ENCODE peak calls at places on chromosomes 3 and 15, in seven cellular contexts. One of them, this sample, is unnamed.

GRCh38 chr3:172709776-172710708 is 825 bp downstream of the NCEH1 start:
- DNase-seq in mammary epithelial cell: peak; percentile 30
- DNase-seq in PC-3: peak; percentile 36
- DNase-seq in fibroblast of lung: peak; percentile 53
- DNase-seq in neural progenitor cell: peak; percentile 52
- DNase-seq in astrocyte: peak; percentile 39
- DNase-seq in MM.1S: peak; percentile 28
- DNase-seq in this sample: peak; percentile 77

GRCh38 chr15:58473720-58474119 is 41.9 kb downstream of the LIPC start:
- DNase-seq in astrocyte: peak; percentile 96
- DNase-seq in MM.1S: no peak
- DNase-seq in neural progenitor cell: no peak
- DNase-seq in fibroblast of lung: peak; percentile 96
- DNase-seq in PC-3: peak; percentile 73
- DNase-seq in mammary epithelial cell: peak; percentile 93
- DNase-seq in this sample: peak; percentile 75

GRCh38 chr3:196216081-196216564 is at the start of gene SLC51A:
- DNase-seq in MM.1S: no peak
- DNase-seq in neural progenitor cell: no peak
- DNase-seq in mammary epithelial cell: no peak
- DNase-seq in fibroblast of lung: no peak
- DNase-seq in astrocyte: no peak
- DNase-seq in PC-3: peak; percentile 83
- DNase-seq in this sample: no peak

GRCh38 chr3:16884748-16885587 is at the start of gene PLCL2:
- DNase-seq in fibroblast of lung: peak; percentile 35
- DNase-seq in astrocyte: no peak
- DNase-seq in mammary epithelial cell: peak; percentile 9
- DNase-seq in PC-3: peak; percentile 43
- DNase-seq in neural progenitor cell: peak; percentile 76
- DNase-seq in MM.1S: peak; percentile 65
- DNase-seq in this sample: peak; percentile 72

GRCh38 chr15:84982301-84982920 is 755 bp downstream of the PDE8A start:
- DNase-seq in astrocyte: no peak
- DNase-seq in MM.1S: no peak
- DNase-seq in fibroblast of lung: peak; percentile 24
- DNase-seq in neural progenitor cell: peak; percentile 53
- DNase-seq in mammary epithelial cell: peak; percentile 18
- DNase-seq in PC-3: peak; percentile 33
- DNase-seq in this sample: peak; percentile 65

GRCh38 chr15:97521894-97522293 is 438.6 kb upstream of the ARRDC4 start:
- DNase-seq in PC-3: no peak
- DNase-seq in fibroblast of lung: peak; percentile 29
- DNase-seq in neural progenitor cell: peak; percentile 54
- DNase-seq in mammary epithelial cell: no peak
- DNase-seq in MM.1S: peak; percentile 37
- DNase-seq in astrocyte: peak; percentile 11
- DNase-seq in this sample: no peak

GRCh38 chr3:129325383-129325782 is 46.7 kb downstream of the HMCES start:
- DNase-seq in neural progenitor cell: no peak
- DNase-seq in mammary epithelial cell: no peak
- DNase-seq in MM.1S: no peak
- DNase-seq in astrocyte: no peak
- DNase-seq in fibroblast of lung: no peak
- DNase-seq in PC-3: no peak
- DNase-seq in this sample: no peak

GRCh38 chr3:52518723-52519444 is 14.8 kb downstream of the NT5DC2 start:
- DNase-seq in PC-3: no peak
- DNase-seq in fibroblast of lung: no peak
- DNase-seq in astrocyte: no peak
- DNase-seq in neural progenitor cell: no peak
- DNase-seq in MM.1S: no peak
- DNase-seq in mammary epithelial cell: no peak
- DNase-seq in this sample: peak; percentile 51

DNA sequence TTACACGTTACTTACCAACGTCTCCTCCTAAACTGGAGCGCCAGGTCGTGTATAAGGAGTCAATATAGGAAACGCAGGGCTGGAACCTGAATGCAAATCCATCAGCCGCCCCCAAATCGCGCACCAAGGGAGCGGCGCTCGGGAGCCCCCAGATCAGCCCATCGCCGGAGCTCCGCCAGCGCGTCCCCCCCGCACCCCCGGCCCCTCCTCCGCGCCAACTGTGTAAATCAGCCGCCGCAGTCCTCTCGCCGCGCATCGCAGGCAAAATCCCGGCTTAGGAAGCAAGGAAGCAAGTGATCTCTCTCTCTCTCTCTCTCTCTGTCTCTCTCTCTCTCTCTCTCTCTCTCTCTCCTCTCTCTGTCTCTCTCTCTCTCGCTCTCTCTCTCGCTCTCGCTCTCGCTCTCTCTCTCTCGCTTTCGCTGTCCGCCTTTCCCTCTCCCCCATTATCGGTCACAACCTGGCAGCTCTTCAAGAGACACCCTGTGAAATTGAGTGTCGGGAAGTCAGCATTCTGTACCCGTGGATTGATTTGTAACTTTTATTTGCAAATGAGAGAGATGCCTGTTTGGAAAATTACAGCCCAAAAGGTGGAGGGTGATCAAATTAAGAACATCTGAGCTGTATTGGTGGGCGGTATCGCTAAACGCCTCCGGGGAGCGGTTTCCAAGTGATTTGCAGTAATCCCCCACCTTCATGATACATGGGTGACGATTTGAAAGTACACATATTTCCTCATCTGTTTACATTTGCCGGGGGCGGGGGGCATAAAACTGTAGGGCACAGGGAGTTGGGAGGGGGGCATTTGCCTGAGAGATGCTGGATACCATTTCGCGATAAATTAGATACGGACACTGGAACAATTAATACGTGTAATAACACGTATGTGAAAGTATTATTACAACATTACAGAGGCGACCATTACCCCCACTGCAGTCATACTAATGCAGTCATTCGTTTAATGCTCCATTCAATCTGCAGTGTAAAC is 685 bp upstream of the SLITRK3 start:
- DNase-seq in MM.1S: no peak
- DNase-seq in fibroblast of lung: peak; percentile 6
- DNase-seq in neural progenitor cell: peak; percentile 62
- DNase-seq in PC-3: no peak
- DNase-seq in astrocyte: no peak
- DNase-seq in mammary epithelial cell: no peak
- DNase-seq in this sample: peak; percentile 16
- TF ChIP-seq EZH2 in MM.1S: no peak
- TF ChIP-seq EZH2 in fibroblast of lung: peak; percentile 26
- TF ChIP-seq EZH2 in neural progenitor cell: peak; percentile 81
- TF ChIP-seq EZH2 in PC-3: peak; percentile 32
- TF ChIP-seq EZH2 in astrocyte: peak; percentile 46
- TF ChIP-seq EZH2 in mammary epithelial cell: peak; percentile 88
- TF ChIP-seq EZH2 in this sample: peak; percentile 75

GRCh38 chr3:106305882-106306445 is 437.2 kb upstream of the CBLB start:
- DNase-seq in PC-3: no peak
- DNase-seq in mammary epithelial cell: no peak
- DNase-seq in fibroblast of lung: peak; percentile 71
- DNase-seq in MM.1S: no peak
- DNase-seq in astrocyte: peak; percentile 63
- DNase-seq in neural progenitor cell: no peak
- DNase-seq in this sample: peak; percentile 4

GRCh38 chr3:106299300-106300098 is 430.7 kb upstream of the CBLB start:
- DNase-seq in PC-3: no peak
- DNase-seq in neural progenitor cell: no peak
- DNase-seq in mammary epithelial cell: peak; percentile 12
- DNase-seq in fibroblast of lung: peak; percentile 74
- DNase-seq in astrocyte: peak; percentile 69
- DNase-seq in MM.1S: peak; percentile 59
- DNase-seq in this sample: peak; percentile 73

GRCh38 chr3:106302451-106303221 is 433.8 kb upstream of the CBLB start:
- DNase-seq in mammary epithelial cell: no peak
- DNase-seq in PC-3: no peak
- DNase-seq in MM.1S: peak; percentile 94
- DNase-seq in fibroblast of lung: no peak
- DNase-seq in neural progenitor cell: no peak
- DNase-seq in astrocyte: no peak
- DNase-seq in this sample: no peak

GRCh38 chr3:106309274-106309673 is 440.5 kb upstream of the CBLB start:
- DNase-seq in neural progenitor cell: no peak
- DNase-seq in PC-3: no peak
- DNase-seq in mammary epithelial cell: no peak
- DNase-seq in MM.1S: no peak
- DNase-seq in astrocyte: no peak
- DNase-seq in fibroblast of lung: no peak
- DNase-seq in this sample: no peak

DNA sequence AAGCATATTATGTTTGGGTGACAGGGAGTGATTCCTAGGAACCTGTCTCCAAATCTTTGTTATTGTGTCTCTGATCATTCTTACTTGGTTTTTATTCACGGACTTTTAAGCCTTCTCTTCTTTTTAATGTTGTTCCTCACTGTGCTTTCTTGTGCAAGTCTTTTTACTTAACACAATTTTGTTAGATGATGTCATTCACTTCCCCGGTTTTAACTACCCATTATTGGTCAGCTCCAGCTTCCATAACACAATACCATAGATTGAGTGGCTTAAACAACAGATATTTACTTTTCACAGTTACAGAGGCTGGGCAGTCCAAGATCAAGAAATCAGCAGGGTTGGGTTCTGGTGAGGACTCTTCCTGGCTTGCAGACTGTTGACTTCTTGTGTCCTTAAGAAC is 436.3 kb upstream of the CBLB start:
- DNase-seq in neural progenitor cell: no peak
- DNase-seq in fibroblast of lung: peak; percentile 33
- DNase-seq in PC-3: no peak
- DNase-seq in MM.1S: no peak
- DNase-seq in astrocyte: no peak
- DNase-seq in mammary epithelial cell: no peak
- DNase-seq in this sample: peak; percentile 33
- TF ChIP-seq EZH2 in neural progenitor cell: no peak
- TF ChIP-seq EZH2 in fibroblast of lung: no peak
- TF ChIP-seq EZH2 in PC-3: no peak
- TF ChIP-seq EZH2 in MM.1S: no peak
- TF ChIP-seq EZH2 in astrocyte: no peak
- TF ChIP-seq EZH2 in mammary epithelial cell: no peak
- TF ChIP-seq EZH2 in this sample: no peak

GRCh38 chr15:29910068-29910467 is 87.8 kb upstream of the TJP1 start:
- DNase-seq in PC-3: peak; percentile 55
- DNase-seq in mammary epithelial cell: no peak
- DNase-seq in astrocyte: no peak
- DNase-seq in MM.1S: no peak
- DNase-seq in fibroblast of lung: no peak
- DNase-seq in neural progenitor cell: no peak
- DNase-seq in this sample: peak; percentile 29

GRCh38 chr15:29913528-29914135 is 91.4 kb upstream of the TJP1 start:
- DNase-seq in MM.1S: no peak
- DNase-seq in mammary epithelial cell: no peak
- DNase-seq in astrocyte: peak; percentile 49
- DNase-seq in fibroblast of lung: peak; percentile 64
- DNase-seq in neural progenitor cell: no peak
- DNase-seq in PC-3: no peak
- DNase-seq in this sample: peak; percentile 81

GRCh38 chr15:29911705-29912104 is 89.4 kb upstream of the TJP1 start:
- DNase-seq in PC-3: no peak
- DNase-seq in astrocyte: no peak
- DNase-seq in fibroblast of lung: no peak
- DNase-seq in neural progenitor cell: no peak
- DNase-seq in MM.1S: no peak
- DNase-seq in mammary epithelial cell: no peak
- DNase-seq in this sample: peak; percentile 48

GRCh38 chr15:29917600-29918597 is 95.6 kb upstream of the TJP1 start:
- DNase-seq in MM.1S: no peak
- DNase-seq in neural progenitor cell: no peak
- DNase-seq in mammary epithelial cell: peak; percentile 31
- DNase-seq in PC-3: peak; percentile 84
- DNase-seq in fibroblast of lung: peak; percentile 41
- DNase-seq in astrocyte: no peak
- DNase-seq in this sample: peak; percentile 56

DNA sequence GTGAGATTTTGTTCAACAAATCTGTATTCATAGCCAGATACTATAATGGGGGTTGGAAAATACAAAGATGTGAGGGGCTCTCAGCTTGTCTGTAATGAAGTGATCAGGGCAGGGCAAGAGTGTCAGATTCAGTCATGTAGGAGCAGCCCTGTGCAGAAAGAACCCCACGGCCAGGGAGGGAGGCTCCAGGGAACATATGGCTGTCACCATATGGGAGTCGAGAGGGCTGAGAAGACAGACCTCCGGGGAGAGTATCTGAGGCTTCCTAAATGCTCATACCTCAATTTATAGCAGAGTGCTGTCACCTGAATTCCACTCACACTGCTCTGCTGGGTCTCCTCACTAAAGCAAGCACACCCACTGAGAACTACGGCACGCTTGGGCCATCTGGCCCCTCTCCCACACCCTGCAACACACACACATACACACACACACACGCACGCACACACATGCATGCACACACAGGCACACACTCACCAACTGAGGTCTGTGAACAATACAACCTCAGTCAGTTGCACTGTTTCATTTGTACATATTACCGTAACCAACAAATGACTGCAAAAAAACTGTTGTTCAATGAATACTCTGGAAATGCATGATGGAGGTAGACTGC is 92.3 kb upstream of the TJP1 start:
- DNase-seq in MM.1S: no peak
- DNase-seq in PC-3: no peak
- DNase-seq in neural progenitor cell: no peak
- DNase-seq in fibroblast of lung: no peak
- DNase-seq in astrocyte: no peak
- DNase-seq in mammary epithelial cell: no peak
- DNase-seq in this sample: no peak
- TF ChIP-seq EZH2 in MM.1S: no peak
- TF ChIP-seq EZH2 in PC-3: no peak
- TF ChIP-seq EZH2 in neural progenitor cell: no peak
- TF ChIP-seq EZH2 in fibroblast of lung: no peak
- TF ChIP-seq EZH2 in astrocyte: no peak
- TF ChIP-seq EZH2 in mammary epithelial cell: no peak
- TF ChIP-seq EZH2 in this sample: no peak

GRCh38 chr15:52784799-52785671 is 5.1 kb downstream of the ONECUT1 start:
- DNase-seq in mammary epithelial cell: no peak
- DNase-seq in neural progenitor cell: peak; percentile 69
- DNase-seq in fibroblast of lung: no peak
- DNase-seq in MM.1S: no peak
- DNase-seq in astrocyte: no peak
- DNase-seq in PC-3: no peak
- DNase-seq in this sample: no peak

GRCh38 chr15:52786436-52787122 is 3.6 kb downstream of the ONECUT1 start:
- DNase-seq in PC-3: no peak
- DNase-seq in fibroblast of lung: no peak
- DNase-seq in neural progenitor cell: peak; percentile 61
- DNase-seq in MM.1S: no peak
- DNase-seq in mammary epithelial cell: no peak
- DNase-seq in astrocyte: no peak
- DNase-seq in this sample: no peak

GRCh38 chr15:52787123-52787503 is 3.0 kb downstream of the ONECUT1 start:
- DNase-seq in neural progenitor cell: peak; percentile 46
- DNase-seq in MM.1S: no peak
- DNase-seq in PC-3: no peak
- DNase-seq in mammary epithelial cell: no peak
- DNase-seq in fibroblast of lung: no peak
- DNase-seq in astrocyte: no peak
- DNase-seq in this sample: no peak

GRCh38 chr15:52783929-52784798 is 6.0 kb downstream of the ONECUT1 start:
- DNase-seq in neural progenitor cell: peak; percentile 90
- DNase-seq in MM.1S: no peak
- DNase-seq in mammary epithelial cell: no peak
- DNase-seq in PC-3: no peak
- DNase-seq in astrocyte: no peak
- DNase-seq in fibroblast of lung: no peak
- DNase-seq in this sample: no peak

DNA sequence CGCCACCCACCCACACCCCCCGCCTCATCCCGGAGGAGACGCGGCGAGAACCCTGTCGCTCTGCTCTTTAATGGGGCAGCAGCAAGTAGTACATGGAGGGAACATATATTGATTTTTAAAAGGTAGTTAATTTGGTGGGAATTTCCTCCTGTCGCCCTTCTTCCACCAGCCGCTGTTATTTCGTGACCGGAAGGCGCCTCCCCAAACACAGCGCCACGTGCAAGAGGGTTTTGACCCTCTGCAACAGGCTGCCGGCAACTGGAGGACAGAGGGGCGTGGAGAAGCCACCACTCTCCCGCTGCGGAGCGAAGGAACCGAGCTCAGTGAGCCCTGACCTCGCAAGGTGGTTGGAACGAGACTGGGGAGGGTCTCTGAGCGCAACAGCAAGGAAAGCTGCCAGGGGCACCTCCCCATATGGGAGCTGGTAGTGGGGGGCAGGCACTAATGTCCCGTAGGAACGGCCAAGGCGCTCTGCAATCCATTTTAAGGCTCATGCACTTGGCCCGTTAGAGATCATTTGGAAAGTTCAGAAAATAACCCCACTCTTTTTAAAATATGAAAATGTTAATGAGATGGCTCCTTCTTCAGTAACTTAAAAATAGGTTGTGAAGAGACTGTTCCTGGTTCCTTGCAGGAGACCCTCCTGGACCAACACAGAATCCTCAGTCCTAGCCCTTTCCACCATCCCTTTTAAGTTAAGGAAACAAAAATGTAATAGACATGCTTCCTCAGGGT is 4.3 kb downstream of the ONECUT1 start:
- DNase-seq in mammary epithelial cell: no peak
- DNase-seq in fibroblast of lung: no peak
- DNase-seq in MM.1S: no peak
- DNase-seq in astrocyte: no peak
- DNase-seq in PC-3: no peak
- DNase-seq in neural progenitor cell: peak; percentile 44
- DNase-seq in this sample: no peak
- TF ChIP-seq EZH2 in mammary epithelial cell: peak; percentile 45
- TF ChIP-seq EZH2 in fibroblast of lung: peak; percentile 75
- TF ChIP-seq EZH2 in MM.1S: no peak
- TF ChIP-seq EZH2 in astrocyte: peak; percentile 75
- TF ChIP-seq EZH2 in PC-3: no peak
- TF ChIP-seq EZH2 in neural progenitor cell: peak; percentile 47
- TF ChIP-seq EZH2 in this sample: peak; percentile 77